ENCODE peak calls at places on chromosomes 6 and 20, in six cellular contexts. P is RPMI8226, A is breast epithelium, Y is lung, L is fibroblast of mammary gland, X is RWPE1. G is an unnamed sample.
A peak's percentile ranks its signal among the peaks of the same experiment; 100 is the strongest.

GRCh38 chr6:28312939-28313338 is 23.0 kb downstream of the ZSCAN31 start:
- DNase-seq in L (no peak), X (no peak), A (no peak), Y (no peak), P (no peak), G (no peak)

GRCh38 chr20:1281279-1282057 is 15.4 kb downstream of the SNPH start:
- DNase-seq in X (no peak), Y (no peak), L (no peak), P (no peak), A (peak; percentile 2), G (no peak)

GRCh38 chr6:139290787-139291294 is 957 bp downstream of the TXLNB start:
- DNase-seq in X (no peak), Y (no peak), P (peak; percentile 78), L (peak; percentile 59), A (no peak), G (no peak)

GRCh38 chr6:133041020-133041419 is 200.1 kb upstream of the EYA4 start:
- DNase-seq in L (no peak), P (no peak), A (no peak), Y (no peak), X (no peak), G (no peak)

GRCh38 chr6:84688187-84688878 is 76.1 kb downstream of the TBX18 start:
- DNase-seq in X (no peak), L (peak; percentile 21), Y (no peak), A (no peak), P (no peak), G (peak; percentile 2)

GRCh38 chr20:63520939-63521601 is 505 bp downstream of the PPDPF start:
- DNase-seq in A (peak; percentile 81), X (peak; percentile 92), Y (peak; percentile 81), P (peak; percentile 82), L (peak; percentile 60), G (peak; percentile 62)

GRCh38 chr6:5314191-5314865 is 53.0 kb downstream of the FARS2 start:
- DNase-seq in P (no peak), A (no peak), L (no peak), Y (no peak), X (no peak), G (no peak)

GRCh38 chr20:48941467-48941866 is 20.0 kb downstream of the ARFGEF2 start:
- DNase-seq in X (no peak), L (no peak), A (no peak), Y (no peak), P (no peak), G (no peak)

GRCh38 chr20:23295934-23296333 is 54.7 kb upstream of the NXT1 start:
- DNase-seq in P (no peak), A (no peak), Y (no peak), X (no peak), L (no peak), G (no peak)

GRCh38 chr20:1900321-1900791 is 5.1 kb downstream of the SIRPA start:
- DNase-seq in P (peak; percentile 43), L (peak; percentile 76), A (peak; percentile 46), Y (no peak), X (peak; percentile 67), G (peak; percentile 79)

GRCh38 chr6:79115557-79115956 is 37.5 kb upstream of the PHIP start:
- DNase-seq in Y (no peak), X (no peak), P (no peak), L (no peak), A (no peak), G (no peak)

GRCh38 chr6:34391711-34392496 is 565 bp downstream of the NUDT3 start:
- DNase-seq in L (peak; percentile 42), X (peak; percentile 50), Y (peak; percentile 55), A (peak; percentile 19), P (peak; percentile 86), G (peak; percentile 66)

GRCh38 chr6:42766163-42766670 is 15.6 kb upstream of the BICRAL start:
- DNase-seq in A (no peak), X (no peak), P (no peak), L (peak; percentile 51), Y (no peak), G (peak; percentile 55)

GRCh38 chr6:117729613-117730012 is 54.3 kb downstream of the NUS1 start:
- DNase-seq in Y (no peak), A (no peak), L (no peak), X (no peak), P (no peak), G (no peak)

GRCh38 chr20:46139243-46139889 is 21.3 kb downstream of the CD40 start:
- DNase-seq in P (no peak), A (no peak), L (no peak), Y (no peak), X (no peak), G (no peak)

GRCh38 chr6:129719692-129720091 is 9.7 kb upstream of the ARHGAP18 start:
- DNase-seq in Y (no peak), X (no peak), A (no peak), L (no peak), P (no peak), G (no peak)

GRCh38 chr6:106128981-106129761 is 43.0 kb downstream of the PRDM1 start:
- DNase-seq in P (peak; percentile 61), A (no peak), Y (no peak), L (peak; percentile 82), X (peak; percentile 22), G (peak; percentile 38)

GRCh38 chr6:29509711-29510110 is 22.0 kb upstream of the MAS1L start:
- DNase-seq in Y (no peak), A (no peak), X (no peak), P (no peak), L (no peak), G (no peak)

GRCh38 chr6:170284866-170285469 is 5.9 kb downstream of the DLL1 start:
- DNase-seq in X (no peak), A (no peak), Y (no peak), P (no peak), L (no peak), G (no peak)

GRCh38 chr6:131015630-131016263 is 47.3 kb downstream of the EPB41L2 start:
- DNase-seq in X (no peak), P (no peak), Y (no peak), A (no peak), L (peak; percentile 83), G (no peak)

GRCh38 chr6:107491059-107491609 is 1.2 kb downstream of the SOBP start:
- DNase-seq in A (peak; percentile 34), X (peak; percentile 4), P (peak; percentile 40), L (peak; percentile 50), Y (peak; percentile 38), G (no peak)

GRCh38 chr6:38638941-38639497 is 710 bp downstream of the BTBD9 start:
- DNase-seq in A (peak; percentile 31), Y (peak; percentile 44), L (peak; percentile 50), X (peak; percentile 53), P (peak; percentile 42), G (no peak)

GRCh38 chr6:88165877-88166492 is at the start of gene CNR1:
- DNase-seq in P (peak; percentile 11), A (no peak), Y (peak; percentile 79), L (peak; percentile 40), X (peak; percentile 16), G (peak; percentile 73)

GRCh38 chr20:19943021-19943659 is 74.0 kb upstream of the NAA20 start:
- DNase-seq in L (no peak), X (no peak), A (peak; percentile 91), Y (no peak), P (no peak), G (no peak)

GRCh38 chr20:57793421-57793820 is 83.6 kb upstream of the PMEPA1 start:
- DNase-seq in Y (no peak), A (no peak), X (no peak), P (no peak), L (no peak), G (no peak)

GRCh38 chr6:149031545-149032317 is 284.9 kb downstream of the UST start:
- DNase-seq in L (peak; percentile 91), P (no peak), A (peak; percentile 69), Y (no peak), X (peak; percentile 84), G (no peak)

GRCh38 chr6:123091091-123091895 is 95.3 kb downstream of the CLVS2 start:
- DNase-seq in X (peak; percentile 53), P (no peak), A (no peak), L (peak; percentile 97), Y (no peak), G (peak; percentile 64)

GRCh38 chr6:143023695-143024094 is 37.0 kb upstream of the AIG1 start:
- DNase-seq in A (no peak), X (no peak), Y (no peak), P (no peak), L (no peak), G (no peak)

GRCh38 chr20:19802492-19803158 is 44.6 kb downstream of the RIN2 start:
- DNase-seq in A (no peak), Y (no peak), P (peak; percentile 42), L (no peak), X (peak; percentile 78), G (peak; percentile 95)

GRCh38 chr20:33650753-33651561 is 11.2 kb upstream of the C20orf144 start:
- DNase-seq in A (peak; percentile 46), Y (no peak), L (no peak), X (peak; percentile 78), P (no peak), G (no peak)